ENCODE peak calls at places on chromosomes 13 and 19, in five cellular contexts. A is astrocyte, Y is tibial nerve, H is neural progenitor cell, G is fibroblast of the aortic adventitia. N is an unnamed sample.
A peak's percentile ranks its signal among the peaks of the same experiment; 100 is the strongest.

GRCh38 chr19:55005684-55006488 is 32.2 kb downstream of the GP6 start:
- DNase-seq in A (peak; percentile 71), Y (no peak), H (peak; percentile 87), G (no peak), N (no peak)

GRCh38 chr13:33740134-33740538 is 77.8 kb upstream of the RFC3 start:
- DNase-seq in A (peak; percentile 92), Y (no peak), H (no peak), G (peak; percentile 93), N (no peak)

GRCh38 chr13:70405266-70405665 is 297.0 kb upstream of the KLHL1 start:
- DNase-seq in A (no peak), Y (no peak), H (no peak), G (no peak), N (no peak)

GRCh38 chr19:15091918-15092753 is 10.1 kb downstream of the OR1I1 start:
- DNase-seq in A (peak; percentile 23), Y (no peak), H (peak; percentile 84), G (peak; percentile 85), N (no peak)

GRCh38 chr19:17777840-17778620 is 16.9 kb upstream of the B3GNT3 start:
- DNase-seq in A (no peak), Y (no peak), H (peak; percentile 84), G (no peak), N (peak; percentile 35)

GRCh38 chr19:52946322-52947310 is 16.1 kb downstream of the ZNF816 start:
- DNase-seq in A (no peak), Y (no peak), H (peak; percentile 83), G (no peak), N (no peak)

GRCh38 chr19:43589277-43589676 is 6.7 kb downstream of the IRGQ start:
- DNase-seq in A (no peak), Y (no peak), H (no peak), G (no peak), N (no peak)

GRCh38 chr13:72648513-72649065 is 78.8 kb downstream of the MZT1 start:
- DNase-seq in A (no peak), Y (no peak), H (peak; percentile 46), G (no peak), N (no peak)

GRCh38 chr19:15161028-15161984 is 39.5 kb downstream of the NOTCH3 start:
- DNase-seq in A (no peak), Y (no peak), H (no peak), G (peak; percentile 49), N (no peak)

GRCh38 chr19:11657307-11657706 is 60.0 kb downstream of the ZNF627 start:
- DNase-seq in A (no peak), Y (no peak), H (no peak), G (no peak), N (no peak)

GRCh38 chr19:39197808-39198207 is 1.0 kb downstream of the NCCRP1 start:
- DNase-seq in A (no peak), Y (no peak), H (peak; percentile 23), G (no peak), N (no peak)

GRCh38 chr19:48745208-48745995 is 1.3 kb downstream of the IZUMO1 start:
- DNase-seq in A (peak; percentile 31), Y (no peak), H (peak; percentile 84), G (peak; percentile 54), N (no peak)

GRCh38 chr19:8371011-8371804 is 7.3 kb downstream of the ANGPTL4 start:
- DNase-seq in A (no peak), Y (no peak), H (no peak), G (no peak), N (no peak)

GRCh38 chr19:50646074-50646807 is 3.0 kb upstream of the C19orf81 start:
- DNase-seq in A (no peak), Y (no peak), H (no peak), G (peak; percentile 45), N (no peak)

GRCh38 chr13:30905932-30906383 is at the start of gene MEDAG:
- DNase-seq in A (peak; percentile 76), Y (peak; percentile 82), H (no peak), G (peak; percentile 97), N (peak; percentile 37)

GRCh38 chr13:40780822-40781401 is 8.5 kb upstream of the SLC25A15 start:
- DNase-seq in A (no peak), Y (no peak), H (no peak), G (no peak), N (no peak)

GRCh38 chr13:48500652-48501197 is 32.2 kb downstream of the RCBTB2 start:
- DNase-seq in A (peak; percentile 84), Y (no peak), H (no peak), G (peak; percentile 80), N (no peak)

GRCh38 chr13:25872871-25873607 is 178.8 kb downstream of the SHISA2 start:
- DNase-seq in A (peak; percentile 37), Y (no peak), H (no peak), G (no peak), N (no peak)

GRCh38 chr13:30806784-30807183 is 71.4 kb downstream of the ALOX5AP start:
- DNase-seq in A (peak; percentile 80), Y (no peak), H (no peak), G (peak; percentile 87), N (no peak)

GRCh38 chr13:99256709-99257108 is 1.5 kb downstream of the GPR18 start:
- DNase-seq in A (peak; percentile 79), Y (no peak), H (no peak), G (peak; percentile 40), N (no peak)

GRCh38 chr19:42473686-42474085 is 30.9 kb upstream of the CXCL17 start:
- DNase-seq in A (no peak), Y (no peak), H (peak; percentile 65), G (no peak), N (no peak)
- H3K4me3 ChIP-seq in A (no peak overlapping the region), Y (no peak overlapping the region), H (no peak overlapping the region), G (no peak overlapping the region), N (no peak overlapping the region)

GRCh38 chr19:30670562-30671513 is 298.7 kb downstream of the ZNF536 start:
- DNase-seq in A (no peak), Y (no peak), H (no peak), G (no peak), N (no peak)

GRCh38 chr19:30668521-30669155 is 296.5 kb downstream of the ZNF536 start:
- DNase-seq in A (no peak), Y (no peak), H (no peak), G (no peak), N (no peak)

GRCh38 chr19:30670011-30670329 is 297.8 kb downstream of the ZNF536 start:
- DNase-seq in A (no peak), Y (no peak), H (no peak), G (no peak), N (no peak)

GRCh38 chr19:30667746-30668145 is 295.6 kb downstream of the ZNF536 start:
- DNase-seq in A (no peak), Y (no peak), H (no peak), G (no peak), N (no peak)

DNA sequence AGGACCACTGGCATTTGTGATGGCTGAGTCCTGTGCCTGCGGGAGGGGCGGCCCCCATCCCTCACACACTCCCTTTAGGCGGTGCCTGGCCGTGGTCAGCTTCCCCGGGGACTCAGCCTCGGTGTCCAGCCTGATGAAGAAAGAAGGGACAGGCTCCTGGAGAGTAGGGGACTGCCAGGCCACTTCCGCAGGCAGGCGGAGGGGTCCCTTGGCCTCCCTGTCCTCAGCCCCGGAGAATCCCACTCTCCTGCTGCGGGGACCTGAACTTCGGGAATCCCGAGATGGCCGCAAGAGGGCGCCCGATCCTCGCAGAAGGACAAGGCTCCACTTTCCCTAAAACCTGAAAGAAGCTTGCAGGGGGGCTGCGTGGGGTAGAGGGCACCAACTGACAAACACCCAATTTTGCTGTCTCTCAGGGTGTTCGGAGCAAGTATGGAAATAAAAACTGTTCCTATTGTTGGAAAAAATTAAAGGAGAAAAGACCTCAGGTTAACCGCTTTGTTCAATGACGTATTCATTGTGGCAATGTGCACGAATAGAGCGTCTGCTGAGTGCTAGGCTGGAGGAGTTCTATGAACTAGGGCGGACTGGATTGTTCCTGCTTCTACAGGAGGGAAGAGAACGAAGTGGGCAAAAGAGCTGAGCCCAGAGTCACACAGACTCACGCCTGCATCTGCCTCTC is 297.3 kb downstream of the ZNF536 start:
- DNase-seq in A (no peak), Y (peak; percentile 60), H (peak; percentile 80), G (peak; percentile 42), N (peak; percentile 70)
- TF ChIP-seq CTCF in A (peak; percentile 64), Y (peak; percentile 75), H (peak; percentile 95), G (peak; percentile 81), N (peak; percentile 67)

GRCh38 chr19:3224346-3225325 is at the start of gene CELF5:
- DNase-seq in A (no peak), Y (no peak), H (peak; percentile 91), G (no peak), N (peak; percentile 20)
- H3K4me3 ChIP-seq in A (no peak within 1 kb of the TSS), Y (no peak within 1 kb of the TSS), H (peak within 1 kb of the TSS; percentile 85), G (peak within 1 kb of the TSS; percentile 22), N (peak within 1 kb of the TSS; percentile 65)

GRCh38 chr19:30312582-30313352 is 59.4 kb upstream of the ZNF536 start:
- DNase-seq in A (no peak), Y (peak; percentile 7), H (no peak), G (no peak), N (no peak)
- TF ChIP-seq CTCF in A (no peak), Y (no peak), H (no peak), G (no peak), N (no peak)

N was measured in breast epithelium.